ENCODE peak calls at places on chromosome 18, in seven cellular contexts. R is hippocampal formation; P is suprapubic skin; U is GM12864; L is stimulated activated CD4-positive, alpha-beta T cell treated with anti-CD3 and anti-CD28 coated beads, Interleukin-4, amount 100 ng/mL, for 4 hours; S is heart right ventricle; Z is kidney tubule cell. M is an unnamed sample.

GRCh38 chr18:9055185-9055584 is 47.3 kb upstream of the NDUFV2 start:
- DNase-seq in R (no peak), P (no peak), U (no peak), L (no peak), S (no peak), Z (peak; percentile 75), M (no peak)

GRCh38 chr18:75341267-75341666 is 86.2 kb downstream of the SMIM21 start:
- DNase-seq in R (peak; percentile 12), P (no peak), U (no peak), L (no peak), S (no peak), Z (no peak), M (no peak)

GRCh38 chr18:31065036-31065773 is 22.7 kb upstream of the DSC3 start:
- DNase-seq in R (no peak), P (no peak), U (no peak), L (no peak), S (no peak), Z (no peak), M (no peak)

GRCh38 chr18:23924813-23925212 is 89.7 kb upstream of the TTC39C start:
- DNase-seq in R (no peak), P (no peak), U (no peak), L (no peak), S (no peak), Z (peak; percentile 47), M (no peak)

GRCh38 chr18:14189858-14190257 is 57.6 kb upstream of the ZNF519 start:
- DNase-seq in R (no peak), P (no peak), U (no peak), L (no peak), S (no peak), Z (peak; percentile 92), M (no peak)

GRCh38 chr18:14971461-14972185 is 223.7 kb downstream of the ANKRD30B start:
- DNase-seq in R (no peak), P (peak; percentile 16), U (no peak), L (no peak), S (no peak), Z (peak; percentile 74), M (no peak)

GRCh38 chr18:33699372-33699771 is 121.4 kb downstream of the ASXL3 start:
- DNase-seq in R (no peak), P (no peak), U (peak; percentile 35), L (no peak), S (no peak), Z (no peak), M (no peak)

GRCh38 chr18:13242797-13243196 is 24.2 kb downstream of the LDLRAD4 start:
- DNase-seq in R (no peak), P (peak; percentile 52), U (no peak), L (no peak), S (no peak), Z (no peak), M (no peak)

GRCh38 chr18:50711401-50711800 is 108.4 kb downstream of the MRO start:
- DNase-seq in R (no peak), P (no peak), U (no peak), L (no peak), S (no peak), Z (no peak), M (no peak)

GRCh38 chr18:46632401-46633089 is 24.5 kb downstream of the LOXHD1 start:
- DNase-seq in R (peak; percentile 7), P (peak; percentile 72), U (no peak), L (no peak), S (no peak), Z (peak; percentile 91), M (peak; percentile 85)

GRCh38 chr18:76922107-76922506 is 99.8 kb downstream of the ZNF236 start:
- DNase-seq in R (peak; percentile 62), P (no peak), U (peak; percentile 46), L (peak; percentile 23), S (peak; percentile 27), Z (peak; percentile 50), M (peak; percentile 88)